ENCODE peak calls at places on chromosomes 3 and 15, in ten cellular contexts. Q is heart left ventricle, V is cardiac muscle cell, U is BJ, X is neuronal stem cell, A is body of pancreas, S is right lobe of liver, W is adrenal gland, G is DND-41, C is kidney epithelial cell. R is an unnamed sample. For H3K27me3, the result is how much of the 10 kb centered on the place peaks cover.

GRCh38 chr3:108006077-108006675 is 84.7 kb downstream of the CD47 start:
- DNase-seq in A (peak), C (no peak), W (peak), G (no peak), V (peak), S (peak), U (no peak), X (no peak), Q (peak), R (peak)

GRCh38 chr15:98715890-98716443 is 67.6 kb downstream of the IGF1R start:
- DNase-seq in G (no peak), Q (no peak), C (no peak), W (no peak), S (no peak), A (no peak), X (no peak), V (no peak), U (no peak), R (no peak)

GRCh38 chr15:101664303-101664913 is 12.2 kb upstream of the TM2D3 start:
- DNase-seq in A (no peak), U (no peak), X (no peak), C (no peak), S (no peak), Q (no peak), W (no peak), V (no peak), G (no peak), R (no peak)

GRCh38 chr3:186189492-186189891 is 80.6 kb upstream of the ETV5 start:
- DNase-seq in C (no peak), G (no peak), S (no peak), X (no peak), W (no peak), U (no peak), A (no peak), Q (no peak), V (no peak), R (no peak)

GRCh38 chr3:131454501-131454900 is 48.3 kb downstream of the MRPL3 start:
- DNase-seq in A (no peak), G (no peak), X (no peak), S (no peak), C (peak), V (peak), W (no peak), U (peak), Q (no peak), R (no peak)

GRCh38 chr15:83106994-83107840 is at the start of gene TM6SF1:
- DNase-seq in Q (no peak), C (no peak), W (no peak), U (no peak), A (no peak), G (peak), S (peak), X (no peak), V (no peak), R (no peak)

GRCh38 chr3:185402561-185402960 is 39.6 kb downstream of the MAP3K13 start:
- DNase-seq in W (peak), Q (no peak), X (no peak), U (no peak), C (no peak), S (no peak), A (peak), G (no peak), V (peak), R (no peak)

GRCh38 chr3:107959767-107960166 is 131.1 kb downstream of the CD47 start:
- DNase-seq in X (no peak), A (no peak), Q (no peak), U (no peak), G (no peak), C (no peak), V (peak), S (no peak), W (no peak), R (no peak)

GRCh38 chr15:68450192-68450591 is 18.2 kb upstream of the ITGA11 start:
- DNase-seq in Q (peak), G (no peak), W (no peak), V (no peak), X (no peak), C (no peak), S (no peak), U (no peak), A (no peak), R (no peak)

GRCh38 chr3:32818431-32819085 is 761 bp downstream of the TRIM71 start:
- DNase-seq in X (no peak), Q (no peak), V (no peak), C (no peak), U (no peak), S (no peak), G (no peak), A (no peak), W (no peak), R (peak)
- H3K27me3 ChIP-seq in X (under half), Q (half or more), V (under half), C (under half), U (half or more), S (under half), G (under half), A (under half), W (half or more), R (under half)

DNA sequence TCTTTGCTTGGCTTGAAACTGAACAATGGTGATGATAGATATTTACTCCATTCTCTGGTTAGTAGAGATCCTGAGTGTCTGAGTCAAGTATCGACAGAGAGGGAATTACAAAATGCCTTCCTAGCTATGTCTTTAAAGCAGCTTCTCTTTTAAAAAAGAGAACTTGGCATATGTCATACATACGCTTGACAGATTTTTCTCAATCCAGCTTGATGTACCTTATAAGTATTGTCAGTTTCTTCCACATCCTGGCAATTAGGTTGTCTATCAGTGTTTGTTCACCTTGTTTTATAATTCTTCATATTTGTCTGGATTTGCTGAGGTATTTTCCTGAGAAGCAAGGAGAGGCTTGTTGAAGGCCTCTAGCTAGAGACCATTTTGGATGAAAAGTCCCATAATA is 5.0 kb upstream of the EPHB1 start:
- DNase-seq in X (no peak), W (no peak), C (no peak), A (no peak), V (no peak), Q (no peak), G (no peak), S (no peak), U (no peak), R (no peak)
- H3K4me3 ChIP-seq in X (no peak), W (no peak), C (no peak), A (no peak), V (no peak), Q (no peak), G (no peak), S (no peak), U (no peak), R (no peak)

GRCh38 chr15:89362203-89363101 is 27.8 kb upstream of the POLG start:
- DNase-seq in A (no peak), V (no peak), W (no peak), C (no peak), Q (no peak), U (no peak), X (no peak), G (no peak), S (no peak), R (no peak)
- H3K27me3 ChIP-seq in A (under half), V (half or more), W (half or more), C (half or more), Q (half or more), U (half or more), X (half or more), G (under half), S (under half), R (under half)

DNA sequence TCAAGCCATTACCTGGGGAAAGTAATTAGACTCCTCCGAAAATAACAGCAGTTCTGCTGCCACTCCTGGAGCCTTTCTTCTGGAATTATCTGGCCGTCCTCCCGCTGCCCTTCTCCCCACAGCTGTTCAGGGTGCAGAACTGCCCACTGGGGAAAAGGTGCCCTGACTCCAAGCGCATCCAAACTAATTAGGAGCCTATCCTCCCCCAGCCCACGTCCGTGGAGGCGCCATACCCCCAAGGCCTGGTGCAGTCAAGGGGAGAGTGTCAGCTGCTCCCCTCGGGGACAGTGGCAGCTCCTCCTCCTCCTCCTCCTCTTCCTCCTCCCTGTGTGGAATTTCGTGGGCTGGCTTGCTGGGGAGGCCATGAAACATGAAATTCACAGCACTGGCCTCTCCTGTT is 177.2 kb downstream of the XXYLT1 start:
- DNase-seq in X (no peak), Q (no peak), S (peak), W (no peak), C (no peak), V (no peak), U (no peak), G (no peak), A (no peak), R (no peak)
- H3K4me3 ChIP-seq in X (no peak), Q (no peak), S (no peak), W (no peak), C (no peak), V (no peak), U (no peak), G (no peak), A (no peak), R (no peak)

R was measured in Caco-2.